ENCODE peak calls at places on chromosomes 11 and 22, in five cellular contexts. One of them, this sample, is unnamed.

GRCh38 chr11:12123177-12123576 is 12.8 kb downstream of the MICAL2 start:
- DNase-seq in endothelial cell: no peak
- DNase-seq in adrenal gland: no peak
- DNase-seq in K562: no peak
- DNase-seq in natural killer cell: no peak
- DNase-seq in this sample: no peak

GRCh38 chr11:8732748-8733241 is 50.2 kb downstream of the RPL27A start:
- DNase-seq in endothelial cell: no peak
- DNase-seq in adrenal gland: peak; percentile 90
- DNase-seq in K562: no peak
- DNase-seq in natural killer cell: no peak
- DNase-seq in this sample: no peak

GRCh38 chr22:18114495-18114894 is 3.9 kb downstream of the TUBA8 start:
- DNase-seq in endothelial cell: no peak
- DNase-seq in adrenal gland: no peak
- DNase-seq in K562: no peak
- DNase-seq in natural killer cell: no peak
- DNase-seq in this sample: no peak

GRCh38 chr11:17778352-17778751 is 43.8 kb downstream of the KCNC1 start:
- DNase-seq in endothelial cell: no peak
- DNase-seq in adrenal gland: no peak
- DNase-seq in K562: no peak
- DNase-seq in natural killer cell: no peak
- DNase-seq in this sample: no peak

GRCh38 chr22:19619144-19620009 is 94.9 kb upstream of the SEPTIN5 start:
- DNase-seq in endothelial cell: no peak
- DNase-seq in adrenal gland: no peak
- DNase-seq in K562: no peak
- DNase-seq in natural killer cell: no peak
- DNase-seq in this sample: peak; percentile 31

GRCh38 chr11:28759311-28759710 is 651.1 kb downstream of the METTL15 start:
- DNase-seq in endothelial cell: no peak
- DNase-seq in adrenal gland: no peak
- DNase-seq in K562: no peak
- DNase-seq in natural killer cell: no peak
- DNase-seq in this sample: no peak

GRCh38 chr11:129625930-129626329 is 189.7 kb upstream of the TMEM45B start:
- DNase-seq in endothelial cell: no peak
- DNase-seq in adrenal gland: no peak
- DNase-seq in K562: no peak
- DNase-seq in natural killer cell: no peak
- DNase-seq in this sample: no peak

GRCh38 chr22:18110194-18110943 is at the start of gene TUBA8:
- DNase-seq in endothelial cell: peak; percentile 46
- DNase-seq in adrenal gland: peak; percentile 45
- DNase-seq in K562: no peak
- DNase-seq in natural killer cell: no peak
- DNase-seq in this sample: no peak

GRCh38 chr11:123055132-123055924 is 6.6 kb downstream of the HSPA8 start:
- DNase-seq in endothelial cell: no peak
- DNase-seq in adrenal gland: no peak
- DNase-seq in K562: no peak
- DNase-seq in natural killer cell: no peak
- DNase-seq in this sample: no peak

GRCh38 chr22:39994046-39994565 is 648 bp upstream of the FAM83F start:
- DNase-seq in endothelial cell: no peak
- DNase-seq in adrenal gland: no peak
- DNase-seq in K562: peak; percentile 58
- DNase-seq in natural killer cell: no peak
- DNase-seq in this sample: no peak

GRCh38 chr11:61429346-61429690 is 457 bp downstream of the CPSF7 start:
- DNase-seq in endothelial cell: peak; percentile 90
- DNase-seq in adrenal gland: peak; percentile 65
- DNase-seq in K562: peak; percentile 88
- DNase-seq in natural killer cell: peak; percentile 73
- DNase-seq in this sample: peak; percentile 77

GRCh38 chr22:48055827-48056226 is 1293.4 kb downstream of the TBC1D22A start:
- DNase-seq in endothelial cell: no peak
- DNase-seq in adrenal gland: no peak
- DNase-seq in K562: no peak
- DNase-seq in natural killer cell: no peak
- DNase-seq in this sample: no peak

GRCh38 chr11:46987183-46987582 is 50.6 kb downstream of the CSTPP1 start:
- DNase-seq in endothelial cell: no peak
- DNase-seq in adrenal gland: no peak
- DNase-seq in K562: no peak
- DNase-seq in natural killer cell: no peak
- DNase-seq in this sample: no peak

GRCh38 chr22:35394011-35394312 is 6.0 kb upstream of the MCM5 start:
- DNase-seq in endothelial cell: no peak
- DNase-seq in adrenal gland: no peak
- DNase-seq in K562: no peak
- DNase-seq in natural killer cell: no peak
- DNase-seq in this sample: no peak

GRCh38 chr22:38406617-38407016 is 48.4 kb downstream of the KCNJ4 start:
- DNase-seq in endothelial cell: no peak
- DNase-seq in adrenal gland: no peak
- DNase-seq in K562: no peak
- DNase-seq in natural killer cell: no peak
- DNase-seq in this sample: no peak

GRCh38 chr22:48432721-48433518 is 1394.8 kb downstream of the BRD1 start:
- DNase-seq in endothelial cell: no peak
- DNase-seq in adrenal gland: no peak
- DNase-seq in K562: no peak
- DNase-seq in natural killer cell: no peak
- DNase-seq in this sample: no peak

GRCh38 chr11:93963072-93963471 is 58.1 kb upstream of the HEPHL1 start:
- DNase-seq in endothelial cell: no peak
- DNase-seq in adrenal gland: no peak
- DNase-seq in K562: no peak
- DNase-seq in natural killer cell: no peak
- DNase-seq in this sample: no peak

GRCh38 chr11:8809605-8810272 is 101.2 kb upstream of the AKIP1 start:
- DNase-seq in endothelial cell: no peak
- DNase-seq in adrenal gland: no peak
- DNase-seq in K562: no peak
- DNase-seq in natural killer cell: no peak
- DNase-seq in this sample: no peak

GRCh38 chr22:37088108-37088605 is 21.4 kb downstream of the TMPRSS6 start:
- DNase-seq in endothelial cell: no peak
- DNase-seq in adrenal gland: no peak
- DNase-seq in K562: peak; percentile 66
- DNase-seq in natural killer cell: no peak
- DNase-seq in this sample: no peak

GRCh38 chr11:64101461-64101860 is 64.5 kb downstream of the MACROD1 start:
- DNase-seq in endothelial cell: no peak
- DNase-seq in adrenal gland: no peak
- DNase-seq in K562: no peak
- DNase-seq in natural killer cell: no peak
- DNase-seq in this sample: no peak

GRCh38 chr11:110968348-110969062 is 256.3 kb upstream of the ARHGAP20 start:
- DNase-seq in endothelial cell: no peak
- DNase-seq in adrenal gland: no peak
- DNase-seq in K562: no peak
- DNase-seq in natural killer cell: no peak
- DNase-seq in this sample: no peak

GRCh38 chr11:110434952-110435779 is 5.4 kb downstream of the FDX1 start:
- DNase-seq in endothelial cell: no peak
- DNase-seq in adrenal gland: peak; percentile 57
- DNase-seq in K562: no peak
- DNase-seq in natural killer cell: no peak
- DNase-seq in this sample: no peak

GRCh38 chr11:85913486-85913885 is 58.3 kb downstream of the CCDC83 start:
- DNase-seq in endothelial cell: no peak
- DNase-seq in adrenal gland: no peak
- DNase-seq in K562: no peak
- DNase-seq in natural killer cell: no peak
- DNase-seq in this sample: no peak

GRCh38 chr11:66467034-66467659 is 442 bp downstream of the PELI3 start:
- DNase-seq in endothelial cell: peak; percentile 55
- DNase-seq in adrenal gland: peak; percentile 62
- DNase-seq in K562: no peak
- DNase-seq in natural killer cell: no peak
- DNase-seq in this sample: no peak

GRCh38 chr22:46809153-46809885 is 46.9 kb downstream of the TBC1D22A start:
- DNase-seq in endothelial cell: no peak
- DNase-seq in adrenal gland: no peak
- DNase-seq in K562: no peak
- DNase-seq in natural killer cell: no peak
- DNase-seq in this sample: no peak

GRCh38 chr22:19810381-19811141 is 44.1 kb downstream of the GNB1L start:
- DNase-seq in endothelial cell: peak; percentile 1
- DNase-seq in adrenal gland: no peak
- DNase-seq in K562: no peak
- DNase-seq in natural killer cell: no peak
- DNase-seq in this sample: peak; percentile 5

GRCh38 chr11:92784313-92784712 is 185.1 kb upstream of the MTNR1B start:
- DNase-seq in endothelial cell: no peak
- DNase-seq in adrenal gland: no peak
- DNase-seq in K562: no peak
- DNase-seq in natural killer cell: no peak
- DNase-seq in this sample: no peak

GRCh38 chr11:12226093-12226492 is 115.7 kb downstream of the MICAL2 start:
- DNase-seq in endothelial cell: no peak
- DNase-seq in adrenal gland: no peak
- DNase-seq in K562: no peak
- DNase-seq in natural killer cell: no peak
- DNase-seq in this sample: no peak

GRCh38 chr22:30665266-30665665 is 2.4 kb downstream of the DUSP18 start:
- DNase-seq in endothelial cell: no peak
- DNase-seq in adrenal gland: no peak
- DNase-seq in K562: no peak
- DNase-seq in natural killer cell: no peak
- DNase-seq in this sample: no peak

GRCh38 chr22:30665786-30666185 is 1.9 kb downstream of the DUSP18 start:
- DNase-seq in endothelial cell: no peak
- DNase-seq in adrenal gland: no peak
- DNase-seq in K562: no peak
- DNase-seq in natural killer cell: no peak
- DNase-seq in this sample: no peak

GRCh38 chr22:30668306-30668655 is 606 bp upstream of the DUSP18 start:
- DNase-seq in endothelial cell: peak; percentile 8
- DNase-seq in adrenal gland: no peak
- DNase-seq in K562: no peak
- DNase-seq in natural killer cell: no peak
- DNase-seq in this sample: no peak

GRCh38 chr22:30667092-30667485 is 586 bp downstream of the DUSP18 start:
- DNase-seq in endothelial cell: no peak
- DNase-seq in adrenal gland: no peak
- DNase-seq in K562: no peak
- DNase-seq in natural killer cell: no peak
- DNase-seq in this sample: no peak

GRCh38 chr22:30667486-30668305 is at the start of gene DUSP18:
- DNase-seq in endothelial cell: peak; percentile 98
- DNase-seq in adrenal gland: peak; percentile 96
- DNase-seq in K562: peak; percentile 95
- DNase-seq in natural killer cell: peak; percentile 93
- DNase-seq in this sample: peak; percentile 95
- TF ChIP-seq CTCF in endothelial cell: peak; percentile 53
- TF ChIP-seq CTCF in adrenal gland: peak; percentile 28
- TF ChIP-seq CTCF in K562: peak; percentile 42
- TF ChIP-seq CTCF in natural killer cell: peak; percentile 40
- TF ChIP-seq CTCF in this sample: no peak

GRCh38 chr11:36713715-36714114 is 115.7 kb upstream of the RAG2 start:
- DNase-seq in endothelial cell: no peak
- DNase-seq in adrenal gland: peak; percentile 20
- DNase-seq in K562: no peak
- DNase-seq in natural killer cell: no peak
- DNase-seq in this sample: no peak

GRCh38 chr11:36711104-36711825 is 113.2 kb upstream of the RAG2 start:
- DNase-seq in endothelial cell: no peak
- DNase-seq in adrenal gland: no peak
- DNase-seq in K562: no peak
- DNase-seq in natural killer cell: no peak
- DNase-seq in this sample: no peak
- TF ChIP-seq CTCF in endothelial cell: no peak
- TF ChIP-seq CTCF in adrenal gland: no peak
- TF ChIP-seq CTCF in K562: peak; percentile 34
- TF ChIP-seq CTCF in natural killer cell: no peak
- TF ChIP-seq CTCF in this sample: no peak

DNA sequence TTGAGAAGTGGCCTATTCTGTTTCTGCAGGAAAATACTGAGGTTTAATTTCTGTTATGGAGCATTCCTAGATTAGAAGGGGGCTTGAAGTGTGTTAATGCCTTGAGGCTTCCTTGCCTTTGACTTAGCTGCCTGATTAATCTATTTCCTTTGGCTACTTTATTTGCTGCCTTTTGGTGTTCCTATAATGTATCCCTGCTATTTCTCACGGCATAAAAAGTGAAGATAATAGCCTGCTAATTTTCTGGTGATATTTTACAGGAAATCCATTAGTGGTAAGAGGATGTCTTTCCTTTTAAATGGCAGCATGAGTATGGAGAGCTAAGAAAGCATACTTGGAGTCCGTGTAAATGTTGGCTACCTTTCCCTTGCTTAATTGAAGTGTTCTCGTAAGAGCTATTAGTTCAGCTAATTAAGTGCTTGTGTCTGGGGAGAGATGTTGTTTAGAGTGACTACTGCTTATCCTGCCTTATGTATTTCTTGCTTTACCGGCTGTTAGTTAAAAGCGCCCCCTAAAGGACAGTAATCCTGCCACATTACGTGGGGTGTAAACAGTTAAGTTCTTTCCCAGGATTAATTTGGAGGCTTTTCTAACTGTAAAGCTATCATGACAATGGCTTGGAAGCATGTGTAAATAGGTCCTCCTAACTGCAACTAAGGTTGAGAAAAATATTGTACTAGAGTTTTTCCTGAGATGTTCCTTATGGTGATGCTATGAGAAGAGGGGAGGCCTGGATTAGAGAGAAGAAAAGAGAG is 45.6 kb downstream of the ZNF280B start:
- DNase-seq in endothelial cell: no peak
- DNase-seq in adrenal gland: no peak
- DNase-seq in K562: peak; percentile 81
- DNase-seq in natural killer cell: no peak
- DNase-seq in this sample: no peak
- TF ChIP-seq CTCF in endothelial cell: no peak
- TF ChIP-seq CTCF in adrenal gland: no peak
- TF ChIP-seq CTCF in K562: peak; percentile 94
- TF ChIP-seq CTCF in natural killer cell: no peak
- TF ChIP-seq CTCF in this sample: no peak

DNA sequence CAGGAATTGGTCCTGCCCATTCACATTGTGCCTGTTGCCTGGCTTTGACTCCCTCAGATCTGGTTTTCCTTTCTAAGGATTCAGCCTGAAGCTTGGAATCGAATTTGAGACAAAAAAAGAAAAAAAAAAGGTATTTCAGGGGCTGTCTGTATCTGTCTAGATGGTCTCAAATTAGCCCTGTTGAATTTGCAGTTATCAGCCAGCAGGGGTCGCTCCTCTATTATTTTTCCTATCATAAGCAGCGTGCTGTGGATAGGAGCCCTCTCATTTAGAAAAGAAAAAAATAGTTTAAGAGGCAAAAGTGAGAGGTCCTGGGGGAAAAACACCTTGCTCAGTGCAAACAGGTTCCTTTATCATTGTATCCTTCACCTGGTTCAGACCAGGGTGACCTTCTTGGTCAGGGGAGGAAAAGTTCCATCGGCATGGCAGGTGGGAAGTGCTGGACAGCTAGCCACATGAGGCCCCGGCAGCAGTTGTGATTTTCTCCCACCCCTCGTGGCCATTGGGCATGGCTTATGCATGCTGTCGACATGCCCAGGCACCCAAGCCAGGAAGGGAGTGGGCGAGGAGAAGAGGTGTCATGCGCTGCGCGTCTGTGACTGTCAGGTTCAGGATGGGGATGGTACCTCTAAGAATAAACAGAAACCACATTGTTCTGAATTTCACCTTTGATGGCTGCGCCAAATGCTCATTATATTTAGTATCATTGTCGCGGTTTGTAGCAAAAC is 13.1 kb downstream of the OR5AK2 start:
- DNase-seq in endothelial cell: no peak
- DNase-seq in adrenal gland: no peak
- DNase-seq in K562: peak; percentile 41
- DNase-seq in natural killer cell: no peak
- DNase-seq in this sample: no peak
- TF ChIP-seq CTCF in endothelial cell: peak; percentile 58
- TF ChIP-seq CTCF in adrenal gland: no peak
- TF ChIP-seq CTCF in K562: peak; percentile 55
- TF ChIP-seq CTCF in natural killer cell: no peak
- TF ChIP-seq CTCF in this sample: no peak